ENCODE peak calls at places on chromosomes 16 and 17, in five cellular contexts. U, X, P, Z and A are unnamed samples.

GRCh38 chr17:40316571-40317344 is 7.8 kb downstream of the RARA start:
- DNase-seq in U (peak), X (peak), P (peak), Z (peak), A (no peak)

GRCh38 chr16:8962393-8963009 is 1.2 kb downstream of the USP7 start:
- DNase-seq in U (no peak), X (peak), P (no peak), Z (peak), A (no peak)

GRCh38 chr17:79090503-79091372 is 16.1 kb downstream of the ENGASE start:
- DNase-seq in U (no peak), X (peak), P (no peak), Z (no peak), A (no peak)

GRCh38 chr16:56748191-56748590 is 18.3 kb downstream of the NUP93 start:
- DNase-seq in U (no peak), X (peak), P (no peak), Z (no peak), A (no peak)

GRCh38 chr17:53950858-53951250 is 128.1 kb downstream of the KIF2B start:
- DNase-seq in U (no peak), X (no peak), P (no peak), Z (no peak), A (no peak)

GRCh38 chr17:64056269-64057005 is 36.0 kb upstream of the ICAM2 start:
- DNase-seq in U (no peak), X (no peak), P (no peak), Z (peak), A (no peak)

GRCh38 chr16:73054732-73055481 is 7.0 kb upstream of the ZFHX3 start:
- DNase-seq in U (no peak), X (peak), P (no peak), Z (peak), A (no peak)

GRCh38 chr17:64004903-64005733 is 7.0 kb downstream of the PRR29 start:
- DNase-seq in U (no peak), X (no peak), P (peak), Z (no peak), A (no peak)

GRCh38 chr16:9311303-9311954 is 220.0 kb downstream of the HAPSTR1 start:
- DNase-seq in U (no peak), X (no peak), P (no peak), Z (no peak), A (no peak)

GRCh38 chr17:51184124-51184523 is 17.9 kb downstream of the NME2 start:
- DNase-seq in U (no peak), X (no peak), P (no peak), Z (no peak), A (no peak)

GRCh38 chr17:50916708-50917417 is 50.7 kb upstream of the TOB1 start:
- DNase-seq in U (no peak), X (no peak), P (no peak), Z (no peak), A (no peak)

GRCh38 chr16:19382887-19383816 is 34.5 kb upstream of the TMC5 start:
- DNase-seq in U (no peak), X (no peak), P (no peak), Z (peak), A (no peak)

GRCh38 chr17:39082482-39082881 is 69.0 kb downstream of the PLXDC1 start:
- DNase-seq in U (peak), X (peak), P (no peak), Z (no peak), A (no peak)

GRCh38 chr17:50184611-50185398 is 16.6 kb downstream of the COL1A1 start:
- DNase-seq in U (no peak), X (peak), P (peak), Z (no peak), A (no peak)

GRCh38 chr17:75240394-75241142 is 20.8 kb downstream of the GGA3 start:
- DNase-seq in U (peak), X (peak), P (no peak), Z (peak), A (no peak)

GRCh38 chr17:17804007-17804406 is 32.8 kb downstream of the SREBF1 start:
- DNase-seq in U (no peak), X (no peak), P (no peak), Z (no peak), A (no peak)

GRCh38 chr17:36934144-36934758 is 3.0 kb upstream of the LHX1 start:
- DNase-seq in U (no peak), X (no peak), P (no peak), Z (no peak), A (no peak)

GRCh38 chr17:27640790-27641189 is 9.8 kb downstream of the LGALS9 start:
- DNase-seq in U (no peak), X (no peak), P (no peak), Z (no peak), A (no peak)

GRCh38 chr17:37190493-37190892 is 185.3 kb upstream of the C17orf78 start:
- DNase-seq in U (no peak), X (no peak), P (no peak), Z (no peak), A (no peak)

GRCh38 chr17:15261063-15261817 is 3.9 kb downstream of the PMP22 start:
- DNase-seq in U (peak), X (peak), P (peak), Z (peak), A (no peak)

GRCh38 chr16:86484240-86484639 is 26.1 kb upstream of the FOXF1 start:
- DNase-seq in U (no peak), X (no peak), P (no peak), Z (no peak), A (no peak)

GRCh38 chr17:82926081-82926480 is 86.3 kb upstream of the ZNF750 start:
- DNase-seq in U (no peak), X (no peak), P (no peak), Z (no peak), A (no peak)

GRCh38 chr16:66984902-66985311 is 3.5 kb upstream of the CES4A start:
- DNase-seq in U (no peak), X (no peak), P (no peak), Z (no peak), A (no peak)

GRCh38 chr16:7083086-7083485 is 249.6 kb upstream of the RBFOX1 start:
- DNase-seq in U (no peak), X (no peak), P (no peak), Z (no peak), A (no peak)

GRCh38 chr16:7090628-7091115 is 242.0 kb upstream of the RBFOX1 start:
- DNase-seq in U (no peak), X (no peak), P (no peak), Z (no peak), A (no peak)

GRCh38 chr16:7085776-7086175 is 246.9 kb upstream of the RBFOX1 start:
- DNase-seq in U (no peak), X (no peak), P (no peak), Z (no peak), A (no peak)

GRCh38 chr16:7086842-7087616 is 245.6 kb upstream of the RBFOX1 start:
- DNase-seq in U (no peak), X (no peak), P (no peak), Z (peak), A (no peak)
- TF ChIP-seq CTCF in U (no peak), X (no peak), P (no peak), Z (peak), A (no peak)

GRCh38 chr16:80776856-80777255 is 27.5 kb downstream of the CDYL2 start:
- DNase-seq in U (no peak), X (no peak), P (no peak), Z (no peak), A (no peak)
- TF ChIP-seq CTCF in U (no peak), X (no peak), P (no peak), Z (no peak), A (no peak)

GRCh38 chr16:4477966-4478365 is 1.8 kb downstream of the HMOX2 start:
- DNase-seq in U (no peak), X (peak), P (no peak), Z (peak), A (no peak)
- TF ChIP-seq CTCF in U (peak), X (peak), P (no peak), Z (peak), A (peak)

GRCh38 chr16:1825864-1826690 is 548 bp downstream of the HAGH start:
- DNase-seq in U (no peak), X (peak), P (no peak), Z (peak), A (no peak)
- TF ChIP-seq CTCF in U (no peak), X (no peak), P (no peak), Z (no peak), A (no peak)

GRCh38 chr17:8729421-8729820 is 15.2 kb downstream of the CCDC42 start:
- DNase-seq in U (no peak), X (no peak), P (no peak), Z (no peak), A (no peak)
- TF ChIP-seq CTCF in U (no peak), X (no peak), P (no peak), Z (no peak), A (no peak)

GRCh38 chr17:59558953-59559352 is 6.5 kb upstream of the DHX40 start:
- DNase-seq in U (no peak), X (peak), P (no peak), Z (peak), A (no peak)
- TF ChIP-seq CTCF in U (no peak), X (peak), P (peak), Z (peak), A (peak)

GRCh38 chr17:60554377-60554788 is 28.3 kb upstream of the APPBP2 start:
- DNase-seq in U (peak), X (peak), P (no peak), Z (peak), A (peak)
- TF ChIP-seq CTCF in U (no peak), X (no peak), P (no peak), Z (no peak), A (no peak)

DNA sequence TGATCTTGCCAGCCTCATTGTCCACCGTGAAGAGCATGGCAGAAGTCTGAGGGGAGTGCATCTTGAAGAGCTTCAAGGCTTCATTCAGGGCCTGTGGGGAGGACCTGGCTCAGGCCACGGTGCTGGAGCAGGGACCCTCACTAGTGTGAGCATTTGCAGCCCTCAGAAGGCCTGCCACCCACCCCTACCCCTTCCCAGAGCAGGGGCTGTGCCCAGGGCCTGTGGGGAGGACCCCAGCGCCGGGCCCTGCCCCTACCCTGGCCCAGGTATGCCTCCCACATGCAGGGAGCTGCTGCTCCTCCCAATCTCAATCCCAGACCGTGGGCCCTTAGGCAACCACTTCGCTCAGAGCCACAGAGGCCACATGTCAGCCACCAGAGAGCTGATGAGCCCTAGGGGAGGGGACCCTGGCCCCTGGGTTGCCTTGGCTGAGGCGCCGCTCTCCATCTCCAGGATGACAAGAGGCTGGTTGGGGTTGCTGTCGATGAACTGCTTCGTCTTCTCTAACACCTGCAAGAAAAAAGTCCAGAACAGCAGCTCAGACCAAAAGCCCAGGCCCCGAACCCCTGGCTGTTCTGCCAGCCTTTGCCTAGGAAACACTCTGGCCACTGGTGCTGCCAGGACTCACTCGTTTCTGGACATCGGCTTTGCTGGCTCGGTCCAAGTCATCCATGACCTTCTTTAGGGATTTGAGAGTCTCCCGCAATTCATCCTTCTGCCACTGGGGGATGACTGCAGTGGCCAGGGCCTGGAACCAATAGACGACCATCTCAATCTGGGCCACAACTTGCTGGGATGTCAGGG is 1.8 kb upstream of the EXOSC6 start:
- DNase-seq in U (peak), X (peak), P (no peak), Z (peak), A (no peak)
- TF ChIP-seq CTCF in U (peak), X (peak), P (peak), Z (peak), A (peak)